ENCODE peak calls at places on chromosomes 1 and 21, in seven cellular contexts. A is HCT116, P is thyroid gland, T is OCI-LY7, U is brain microvascular endothelial cell, H is dorsolateral prefrontal cortex, F is right cardiac atrium. X is an unnamed sample.

GRCh38 chr1:5575396-5576110 is 416.7 kb downstream of the NPHP4 start:
- DNase-seq in A (no peak), P (no peak), T (no peak), U (no peak), H (no peak), F (no peak), X (no peak)

GRCh38 chr1:85581138-85581801 is 709 bp downstream of the CCN1 start:
- DNase-seq in A (no peak), P (peak), T (no peak), U (no peak), H (no peak), F (peak), X (no peak)

GRCh38 chr1:61993331-61993961 is 201.2 kb upstream of the L1TD1 start:
- DNase-seq in A (no peak), P (no peak), T (no peak), U (peak), H (no peak), F (no peak), X (no peak)

GRCh38 chr1:91877574-91878208 is 8.3 kb downstream of the TGFBR3 start:
- DNase-seq in A (no peak), P (no peak), T (no peak), U (no peak), H (no peak), F (no peak), X (no peak)

GRCh38 chr1:42423621-42424200 is 32.1 kb downstream of the ZMYND12 start:
- DNase-seq in A (no peak), P (peak), T (no peak), U (no peak), H (no peak), F (no peak), X (no peak)

GRCh38 chr1:923131-923990 is at the start of gene SAMD11:
- DNase-seq in A (peak), P (peak), T (peak), U (peak), H (peak), F (peak), X (peak)

GRCh38 chr1:110243146-110243545 is 33.0 kb downstream of the KCNC4 start:
- DNase-seq in A (no peak), P (no peak), T (peak), U (no peak), H (no peak), F (no peak), X (no peak)

GRCh38 chr1:150970818-150971582 is 3.6 kb downstream of the CERS2 start:
- DNase-seq in A (no peak), P (peak), T (no peak), U (no peak), H (peak), F (peak), X (no peak)

GRCh38 chr1:224632921-224633321 is 16.8 kb downstream of the CNIH3 start:
- DNase-seq in A (no peak), P (no peak), T (no peak), U (no peak), H (no peak), F (no peak), X (no peak)

GRCh38 chr1:32413507-32414185 is 19.4 kb upstream of the BSDC1 start:
- DNase-seq in A (peak), P (peak), T (peak), U (peak), H (no peak), F (peak), X (peak)

GRCh38 chr21:23853796-23854379 is 1753.4 kb downstream of the MRPL39 start:
- DNase-seq in A (no peak), P (no peak), T (peak), U (peak), H (no peak), F (no peak), X (peak)

GRCh38 chr1:160219062-160219929 is 14.1 kb downstream of the PEA15 start:
- DNase-seq in A (peak), P (peak), T (no peak), U (peak), H (peak), F (peak), X (peak)

GRCh38 chr1:240611619-240612490 is at the start of gene GREM2:
- DNase-seq in A (no peak), P (peak), T (no peak), U (peak), H (peak), F (peak), X (peak)

GRCh38 chr1:18154431-18155194 is 47.0 kb downstream of the IGSF21 start:
- DNase-seq in A (no peak), P (no peak), T (no peak), U (no peak), H (no peak), F (no peak), X (no peak)

GRCh38 chr1:40824591-40825429 is 37.4 kb downstream of the CITED4 start:
- DNase-seq in A (no peak), P (no peak), T (no peak), U (peak), H (no peak), F (no peak), X (no peak)

GRCh38 chr1:167165948-167166702 is 54.6 kb upstream of the POU2F1 start:
- DNase-seq in A (no peak), P (no peak), T (no peak), U (peak), H (no peak), F (no peak), X (peak)

GRCh38 chr1:204736861-204737260 is 51.3 kb upstream of the LRRN2 start:
- DNase-seq in A (no peak), P (no peak), T (no peak), U (no peak), H (no peak), F (no peak), X (no peak)

GRCh38 chr21:31133243-31133830 is 95.1 kb upstream of the KRTAP19-8 start:
- DNase-seq in A (no peak), P (no peak), T (no peak), U (no peak), H (no peak), F (no peak), X (no peak)

GRCh38 chr1:65209005-65209885 is 61.2 kb downstream of the AK4 start:
- DNase-seq in A (peak), P (peak), T (peak), U (peak), H (no peak), F (no peak), X (peak)

GRCh38 chr1:53123462-53124129 is 18.8 kb downstream of the SLC1A7 start:
- DNase-seq in A (no peak), P (no peak), T (no peak), U (no peak), H (no peak), F (peak), X (no peak)

GRCh38 chr1:233613252-233614172 is at the start of gene KCNK1:
- DNase-seq in A (peak), P (peak), T (no peak), U (peak), H (peak), F (peak), X (no peak)

GRCh38 chr1:206635983-206636354 is 633 bp downstream of the DYRK3 start:
- DNase-seq in A (no peak), P (no peak), T (peak), U (no peak), H (no peak), F (no peak), X (no peak)

GRCh38 chr1:22875240-22875639 is 97.4 kb downstream of the LACTBL1 start:
- DNase-seq in A (no peak), P (no peak), T (no peak), U (no peak), H (no peak), F (no peak), X (no peak)

GRCh38 chr1:22176258-22176657 is 33.4 kb upstream of the WNT4 start:
- DNase-seq in A (no peak), P (no peak), T (peak), U (no peak), H (no peak), F (no peak), X (no peak)

GRCh38 chr1:157352216-157352615 is 200.1 kb downstream of the FCRL5 start:
- DNase-seq in A (no peak), P (no peak), T (no peak), U (no peak), H (no peak), F (no peak), X (no peak)

GRCh38 chr1:203506821-203507220 is 12.9 kb downstream of the OPTC start:
- DNase-seq in A (no peak), P (no peak), T (no peak), U (no peak), H (no peak), F (no peak), X (no peak)

GRCh38 chr1:203507227-203507626 is 13.3 kb downstream of the OPTC start:
- DNase-seq in A (no peak), P (peak), T (no peak), U (no peak), H (no peak), F (peak), X (no peak)

GRCh38 chr1:203508463-203508862 is 14.5 kb downstream of the OPTC start:
- DNase-seq in A (no peak), P (no peak), T (no peak), U (no peak), H (no peak), F (no peak), X (no peak)

GRCh38 chr1:203505526-203506189 is 11.7 kb downstream of the OPTC start:
- DNase-seq in A (no peak), P (no peak), T (no peak), U (no peak), H (no peak), F (no peak), X (no peak)

DNA sequence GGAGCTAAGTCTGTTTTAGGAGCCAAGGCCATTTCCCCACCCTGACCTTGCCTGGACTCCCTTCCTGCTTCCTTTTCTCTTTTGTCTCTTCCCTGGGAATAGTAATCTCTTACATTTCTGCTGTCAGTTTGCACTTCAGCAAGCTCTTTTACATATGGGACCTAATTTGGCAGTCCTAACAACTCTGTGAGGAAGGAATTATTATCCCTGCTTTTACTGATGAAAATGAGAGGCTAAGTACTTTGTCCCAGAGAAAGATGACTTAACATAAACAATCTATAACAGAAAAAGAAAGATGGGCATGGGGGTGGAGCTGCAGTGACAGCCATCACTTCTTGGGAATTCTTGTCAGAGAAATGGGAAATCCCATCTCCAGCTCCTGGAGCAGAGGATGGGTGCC is 13.9 kb downstream of the OPTC start:
- DNase-seq in A (no peak), P (no peak), T (no peak), U (no peak), H (no peak), F (no peak), X (no peak)
- H3K27ac ChIP-seq in A (no peak), P (no peak), T (no peak), U (no peak), H (peak), F (peak), X (no peak)

GRCh38 chr1:115190766-115191165 is 101.5 kb upstream of the TSPAN2 start:
- DNase-seq in A (no peak), P (no peak), T (no peak), U (no peak), H (no peak), F (no peak), X (no peak)

GRCh38 chr1:115186871-115187270 is 97.6 kb upstream of the TSPAN2 start:
- DNase-seq in A (no peak), P (no peak), T (no peak), U (no peak), H (no peak), F (no peak), X (no peak)

GRCh38 chr1:115191691-115192090 is 102.4 kb upstream of the TSPAN2 start:
- DNase-seq in A (no peak), P (no peak), T (no peak), U (no peak), H (no peak), F (no peak), X (no peak)

GRCh38 chr1:115189814-115190541 is 100.7 kb upstream of the TSPAN2 start:
- DNase-seq in A (peak), P (no peak), T (no peak), U (peak), H (no peak), F (no peak), X (no peak)

GRCh38 chr1:115188680-115189395 is 99.5 kb upstream of the TSPAN2 start:
- DNase-seq in A (no peak), P (no peak), T (no peak), U (no peak), H (no peak), F (no peak), X (no peak)
- H3K27ac ChIP-seq in A (no peak), P (no peak), T (no peak), U (no peak), H (no peak), F (no peak), X (no peak)

GRCh38 chr21:32979598-32980268 is 46.0 kb upstream of the OLIG2 start:
- DNase-seq in A (no peak), P (no peak), T (no peak), U (no peak), H (no peak), F (no peak), X (no peak)

GRCh38 chr21:32977216-32977615 is 48.5 kb upstream of the OLIG2 start:
- DNase-seq in A (no peak), P (no peak), T (no peak), U (no peak), H (no peak), F (no peak), X (no peak)

GRCh38 chr21:32976791-32977190 is 48.9 kb upstream of the OLIG2 start:
- DNase-seq in A (no peak), P (no peak), T (no peak), U (no peak), H (no peak), F (no peak), X (no peak)

GRCh38 chr21:32978346-32979270 is 47.1 kb upstream of the OLIG2 start:
- DNase-seq in A (no peak), P (no peak), T (no peak), U (no peak), H (peak), F (no peak), X (no peak)

GRCh38 chr21:32981096-32981495 is 44.6 kb upstream of the OLIG2 start:
- DNase-seq in A (no peak), P (no peak), T (no peak), U (no peak), H (no peak), F (no peak), X (no peak)
- H3K27ac ChIP-seq in A (no peak), P (no peak), T (no peak), U (no peak), H (no peak), F (no peak), X (no peak)

GRCh38 chr1:197144570-197145325 is 1.7 kb downstream of the ASPM start:
- DNase-seq in A (no peak), P (no peak), T (peak), U (peak), H (no peak), F (no peak), X (peak)
- H3K27ac ChIP-seq in A (no peak), P (no peak), T (peak), U (no peak), H (no peak), F (no peak), X (peak)

GRCh38 chr1:54971317-54971791 is 9.1 kb upstream of the TMEM61 start:
- DNase-seq in A (peak), P (no peak), T (no peak), U (no peak), H (no peak), F (no peak), X (peak)
- H3K27ac ChIP-seq in A (peak), P (no peak), T (no peak), U (no peak), H (no peak), F (no peak), X (no peak)

DNA sequence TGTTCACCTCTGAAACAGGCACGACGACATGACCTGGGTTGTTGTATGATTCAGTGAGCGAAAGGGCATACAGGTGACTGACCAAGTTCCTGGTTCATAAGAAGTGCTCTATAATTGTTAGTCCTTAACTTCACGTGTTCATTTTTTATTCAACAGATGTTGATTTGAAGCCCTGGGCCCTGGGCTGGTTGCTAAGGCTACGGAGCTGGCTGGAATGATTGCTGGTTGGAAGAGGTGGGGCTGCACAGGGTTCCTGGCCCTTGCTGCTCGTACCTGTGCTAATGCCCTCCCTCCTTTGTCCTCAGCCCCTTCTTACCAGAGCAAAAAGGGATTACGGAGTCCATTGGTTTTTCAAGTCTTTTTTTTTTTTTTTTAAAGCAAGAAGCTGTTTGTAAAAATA is 111.3 kb upstream of the CSF3R start:
- DNase-seq in A (no peak), P (no peak), T (no peak), U (no peak), H (no peak), F (no peak), X (no peak)
- H3K27ac ChIP-seq in A (no peak), P (no peak), T (no peak), U (no peak), H (no peak), F (no peak), X (no peak)

GRCh38 chr21:29805110-29805509 is 134.7 kb downstream of the GRIK1 start:
- DNase-seq in A (no peak), P (no peak), T (no peak), U (peak), H (no peak), F (no peak), X (no peak)

GRCh38 chr21:29797155-29797554 is 142.6 kb downstream of the GRIK1 start:
- DNase-seq in A (no peak), P (no peak), T (no peak), U (no peak), H (no peak), F (no peak), X (no peak)

GRCh38 chr21:29801122-29801521 is 138.7 kb downstream of the GRIK1 start:
- DNase-seq in A (no peak), P (no peak), T (no peak), U (no peak), H (no peak), F (no peak), X (no peak)

GRCh38 chr21:29798840-29799239 is 141.0 kb downstream of the GRIK1 start:
- DNase-seq in A (no peak), P (no peak), T (no peak), U (no peak), H (no peak), F (no peak), X (no peak)

GRCh38 chr21:29800051-29800450 is 139.7 kb downstream of the GRIK1 start:
- DNase-seq in A (no peak), P (no peak), T (no peak), U (no peak), H (no peak), F (no peak), X (no peak)
- H3K27ac ChIP-seq in A (no peak), P (no peak), T (no peak), U (no peak), H (no peak), F (no peak), X (no peak)

DNA sequence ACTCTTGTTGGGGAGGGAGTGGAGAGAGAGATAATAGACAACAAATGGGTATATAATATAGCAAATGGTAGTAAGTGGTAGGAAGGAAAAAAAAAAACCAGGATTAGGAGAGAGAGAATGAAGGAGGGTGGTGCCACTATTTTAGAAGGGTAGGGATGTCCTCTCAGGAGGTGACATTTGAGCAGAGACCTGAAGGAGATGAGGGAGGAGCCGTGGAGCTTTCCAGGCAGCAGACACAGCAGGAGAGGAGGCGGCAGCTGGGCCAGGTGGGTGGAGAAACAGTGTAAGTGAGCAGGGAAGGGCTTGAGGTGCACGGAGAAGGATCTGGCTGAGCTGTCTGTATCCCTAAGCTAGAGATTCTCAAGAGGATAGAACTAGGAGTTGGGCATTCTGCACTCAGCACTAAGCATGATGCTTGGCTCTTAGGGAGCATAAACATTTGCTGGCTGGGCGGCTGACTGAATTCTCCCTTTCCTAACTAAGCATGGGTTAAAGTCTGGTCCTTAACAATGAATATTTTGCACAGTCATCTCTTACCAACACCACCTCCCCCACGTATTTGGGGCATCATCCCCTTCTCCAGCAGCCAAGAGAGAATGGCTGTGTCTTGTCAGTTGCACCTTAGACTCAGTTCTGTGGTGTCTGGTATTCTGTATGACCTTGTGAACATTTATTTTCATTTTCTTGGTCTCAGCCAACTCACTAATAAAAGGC is 27.6 kb upstream of the SARS1 start:
- DNase-seq in A (no peak), P (peak), T (no peak), U (no peak), H (peak), F (no peak), X (no peak)
- H3K27ac ChIP-seq in A (no peak), P (peak), T (no peak), U (no peak), H (peak), F (peak), X (no peak)